ENCODE peak calls at places on chromosomes 5 and 9, in eight cellular contexts. H, X, S, M, N, Q, U and J are unnamed samples.

GRCh38 chr9:109568568-109569210 is 70.6 kb upstream of the PTPN3 start:
- DNase-seq in S (no peak), X (no peak), Q (no peak), H (no peak), M (peak), U (no peak), N (no peak), J (no peak)

GRCh38 chr5:132475939-132476852 is 14.4 kb downstream of the IRF1 start:
- DNase-seq in H (no peak), M (no peak), S (no peak), U (no peak), X (no peak), N (no peak), Q (no peak), J (no peak)

GRCh38 chr9:14339746-14340145 is 25.8 kb upstream of the NFIB start:
- DNase-seq in S (no peak), M (no peak), X (no peak), H (no peak), Q (no peak), U (no peak), N (no peak), J (no peak)

GRCh38 chr5:126591549-126591948 is 3.5 kb downstream of the ALDH7A1 start:
- DNase-seq in U (no peak), M (no peak), S (no peak), Q (no peak), N (no peak), H (no peak), X (no peak), J (no peak)

GRCh38 chr9:19313573-19313972 is 66.5 kb downstream of the RPS6 start:
- DNase-seq in M (no peak), U (no peak), X (no peak), Q (no peak), N (no peak), H (no peak), S (no peak), J (no peak)

GRCh38 chr5:9196403-9197224 is 349.3 kb downstream of the SEMA5A start:
- DNase-seq in X (peak), M (no peak), Q (no peak), U (no peak), S (no peak), H (no peak), N (peak), J (no peak)

GRCh38 chr5:103487253-103487652 is 75.3 kb downstream of the NUDT12 start:
- DNase-seq in X (no peak), Q (no peak), N (no peak), U (no peak), S (no peak), M (no peak), H (no peak), J (no peak)

GRCh38 chr5:82635561-82636288 is 357.6 kb upstream of the RPS23 start:
- DNase-seq in N (no peak), S (no peak), X (peak), U (no peak), H (no peak), Q (peak), M (peak), J (no peak)

GRCh38 chr9:80025131-80025530 is 453.4 kb downstream of the TLE4 start:
- DNase-seq in Q (no peak), U (no peak), S (no peak), N (no peak), X (no peak), M (no peak), H (no peak), J (no peak)

GRCh38 chr9:126844085-126844484 is 16.4 kb upstream of the ZBTB34 start:
- DNase-seq in N (peak), Q (no peak), X (peak), M (no peak), S (no peak), U (no peak), H (no peak), J (no peak)

GRCh38 chr5:67059747-67060490 is 136.7 kb downstream of the CD180 start:
- DNase-seq in N (peak), U (no peak), M (no peak), Q (no peak), H (no peak), S (no peak), X (peak), J (no peak)

GRCh38 chr5:45260292-45260691 is 435.9 kb downstream of the HCN1 start:
- DNase-seq in X (no peak), M (no peak), Q (no peak), H (no peak), U (no peak), S (no peak), N (no peak), J (no peak)

GRCh38 chr5:144467795-144468194 is 297.1 kb downstream of the KCTD16 start:
- DNase-seq in S (peak), U (no peak), X (peak), N (peak), M (peak), Q (peak), H (peak), J (no peak)

GRCh38 chr5:127290946-127291763 is 559 bp downstream of the MEGF10 start:
- DNase-seq in N (no peak), H (peak), Q (no peak), X (no peak), U (peak), M (no peak), S (peak), J (no peak)

GRCh38 chr5:96927008-96927407 is 8.9 kb upstream of the LNPEP start:
- DNase-seq in H (no peak), X (no peak), N (peak), Q (no peak), M (no peak), S (no peak), U (no peak), J (no peak)

GRCh38 chr5:42555797-42556196 is 132.6 kb downstream of the GHR start:
- DNase-seq in M (no peak), X (peak), H (no peak), U (no peak), N (no peak), Q (no peak), S (no peak), J (no peak)

GRCh38 chr9:15308511-15308910 is 1.5 kb upstream of the TTC39B start:
- DNase-seq in H (no peak), X (peak), N (peak), Q (no peak), S (no peak), U (no peak), M (no peak), J (no peak)

GRCh38 chr9:3507395-3508077 is 18.3 kb downstream of the RFX3 start:
- DNase-seq in N (no peak), M (no peak), Q (peak), S (no peak), U (no peak), X (no peak), H (no peak), J (no peak)

GRCh38 chr5:103522586-103522985 is 40.0 kb downstream of the NUDT12 start:
- DNase-seq in N (peak), X (no peak), S (no peak), Q (no peak), H (no peak), U (no peak), M (no peak), J (no peak)

GRCh38 chr9:96139592-96140251 is 162.3 kb downstream of the HSD17B3 start:
- DNase-seq in X (peak), U (no peak), H (no peak), N (peak), S (no peak), M (peak), Q (peak), J (no peak)

GRCh38 chr5:111223086-111223789 is 946 bp upstream of the CAMK4 start:
- DNase-seq in X (peak), M (no peak), S (no peak), N (no peak), H (no peak), Q (no peak), U (no peak), J (no peak)

GRCh38 chr9:78921341-78921740 is 624.4 kb downstream of the PSAT1 start:
- DNase-seq in N (no peak), S (no peak), M (no peak), Q (peak), U (no peak), H (no peak), X (no peak), J (no peak)

GRCh38 chr5:45793638-45794532 is 97.7 kb upstream of the HCN1 start:
- DNase-seq in Q (no peak), S (no peak), U (no peak), X (no peak), M (no peak), N (no peak), H (no peak), J (no peak)

GRCh38 chr5:173736923-173737412 is 120.5 kb upstream of the BOD1 start:
- DNase-seq in N (no peak), Q (no peak), X (no peak), H (no peak), S (no peak), M (no peak), U (no peak), J (no peak)

GRCh38 chr5:87241555-87241954 is 26.1 kb upstream of the RASA1 start:
- DNase-seq in X (no peak), M (no peak), N (no peak), H (no peak), S (no peak), U (no peak), Q (no peak), J (no peak)

GRCh38 chr5:57368010-57368409 is 114.6 kb downstream of the ACTBL2 start:
- DNase-seq in H (no peak), Q (peak), M (no peak), U (no peak), S (no peak), N (no peak), X (no peak), J (no peak)

GRCh38 chr5:162230348-162230747 is 162.8 kb downstream of the GABRG2 start:
- DNase-seq in M (no peak), S (no peak), H (no peak), X (no peak), Q (no peak), U (no peak), N (no peak), J (no peak)

GRCh38 chr5:162231522-162231921 is 163.9 kb downstream of the GABRG2 start:
- DNase-seq in H (no peak), U (no peak), X (no peak), S (no peak), Q (no peak), N (no peak), M (no peak), J (no peak)

GRCh38 chr5:162221884-162222283 is 154.3 kb downstream of the GABRG2 start:
- DNase-seq in Q (no peak), S (no peak), H (no peak), N (no peak), X (no peak), U (no peak), M (no peak), J (no peak)

DNA sequence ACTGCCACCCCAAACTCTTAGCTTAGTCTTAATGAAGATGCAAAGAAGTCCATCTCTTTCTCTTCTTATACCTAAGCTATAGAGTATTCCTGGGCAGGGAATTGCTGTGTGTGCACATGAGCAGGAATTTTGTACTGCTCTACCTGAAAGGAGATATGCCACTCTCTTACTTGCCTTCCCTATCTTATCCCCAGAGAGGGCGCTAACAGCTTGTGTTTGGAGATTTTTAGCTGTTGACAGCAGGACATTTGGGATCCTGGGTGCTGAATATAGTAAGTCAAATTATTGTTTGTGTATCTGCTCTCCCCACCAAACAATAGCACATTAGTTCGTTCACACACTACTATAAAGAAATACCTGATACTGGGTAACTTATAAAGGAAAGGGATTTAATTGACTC is 159.5 kb downstream of the GABRG2 start:
- DNase-seq in M (no peak), H (no peak), X (no peak), U (no peak), N (no peak), S (peak), Q (no peak), J (no peak)
- TF ChIP-seq CTCF in M (no peak), H (no peak), X (no peak), U (no peak), N (no peak), S (peak), Q (no peak), J (no peak)

GRCh38 chr9:137721479-137721878 is 102.7 kb downstream of the EHMT1 start:
- DNase-seq in M (no peak), U (no peak), N (no peak), S (no peak), Q (no peak), H (no peak), X (no peak), J (no peak)

GRCh38 chr9:137722481-137722880 is 103.7 kb downstream of the EHMT1 start:
- DNase-seq in Q (no peak), X (no peak), S (no peak), N (no peak), H (no peak), M (no peak), U (peak), J (no peak)

GRCh38 chr9:137723396-137724113 is 104.8 kb downstream of the EHMT1 start:
- DNase-seq in H (no peak), Q (no peak), S (no peak), U (no peak), X (no peak), M (no peak), N (no peak), J (no peak)

GRCh38 chr9:137720571-137721110 is 101.8 kb downstream of the EHMT1 start:
- DNase-seq in H (no peak), N (no peak), Q (no peak), S (no peak), X (peak), U (peak), M (no peak), J (no peak)

GRCh38 chr9:137721899-137722298 is 103.1 kb downstream of the EHMT1 start:
- DNase-seq in N (no peak), H (no peak), X (no peak), S (no peak), Q (no peak), U (no peak), M (no peak), J (no peak)
- TF ChIP-seq CTCF in N (no peak), H (no peak), X (no peak), S (no peak), Q (no peak), U (no peak), M (no peak), J (no peak)

GRCh38 chr5:321233-321725 is at the start of gene AHRR:
- DNase-seq in Q (peak), X (peak), U (peak), S (peak), N (peak), M (peak), H (peak), J (peak)
- TF ChIP-seq CTCF in Q (peak), X (peak), U (peak), S (no peak), N (peak), M (no peak), H (peak), J (peak)

DNA sequence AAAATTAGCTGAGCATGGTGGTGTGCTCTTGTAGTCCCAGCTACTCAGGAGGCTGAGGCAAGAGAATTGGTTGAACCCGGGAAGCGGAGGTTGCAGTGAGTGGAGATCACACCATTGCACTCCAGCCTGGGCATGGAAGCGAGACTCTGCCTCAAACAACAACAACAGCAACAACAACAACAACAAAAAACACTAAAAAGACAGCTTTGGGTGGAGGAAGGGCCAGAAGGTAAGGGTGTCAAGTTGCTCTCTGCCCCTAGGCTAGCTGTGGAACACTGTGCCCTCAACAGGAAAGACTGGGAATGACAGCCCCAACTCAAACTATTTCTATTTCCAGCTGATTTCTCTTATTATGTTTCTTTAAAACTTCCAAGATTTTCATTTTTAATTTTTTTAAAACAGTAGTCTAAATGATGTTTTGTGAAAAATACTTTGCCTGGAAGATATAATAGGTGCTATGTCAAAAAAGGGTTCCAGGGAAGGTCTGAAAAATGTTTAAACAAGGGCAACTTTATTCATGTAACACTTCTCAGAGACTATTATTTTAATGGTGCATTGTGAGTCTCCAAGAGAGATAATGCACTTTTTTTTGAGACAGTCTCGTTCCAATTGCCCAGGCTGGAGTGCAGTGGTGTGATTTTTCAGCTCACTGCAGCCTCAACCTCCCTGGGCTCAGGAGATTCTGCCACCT is 29.9 kb downstream of the CLINT1 start:
- DNase-seq in S (peak), X (peak), U (no peak), N (no peak), Q (peak), H (no peak), M (no peak), J (no peak)
- TF ChIP-seq CTCF in S (peak), X (no peak), U (no peak), N (peak), Q (peak), H (peak), M (peak), J (peak)

DNA sequence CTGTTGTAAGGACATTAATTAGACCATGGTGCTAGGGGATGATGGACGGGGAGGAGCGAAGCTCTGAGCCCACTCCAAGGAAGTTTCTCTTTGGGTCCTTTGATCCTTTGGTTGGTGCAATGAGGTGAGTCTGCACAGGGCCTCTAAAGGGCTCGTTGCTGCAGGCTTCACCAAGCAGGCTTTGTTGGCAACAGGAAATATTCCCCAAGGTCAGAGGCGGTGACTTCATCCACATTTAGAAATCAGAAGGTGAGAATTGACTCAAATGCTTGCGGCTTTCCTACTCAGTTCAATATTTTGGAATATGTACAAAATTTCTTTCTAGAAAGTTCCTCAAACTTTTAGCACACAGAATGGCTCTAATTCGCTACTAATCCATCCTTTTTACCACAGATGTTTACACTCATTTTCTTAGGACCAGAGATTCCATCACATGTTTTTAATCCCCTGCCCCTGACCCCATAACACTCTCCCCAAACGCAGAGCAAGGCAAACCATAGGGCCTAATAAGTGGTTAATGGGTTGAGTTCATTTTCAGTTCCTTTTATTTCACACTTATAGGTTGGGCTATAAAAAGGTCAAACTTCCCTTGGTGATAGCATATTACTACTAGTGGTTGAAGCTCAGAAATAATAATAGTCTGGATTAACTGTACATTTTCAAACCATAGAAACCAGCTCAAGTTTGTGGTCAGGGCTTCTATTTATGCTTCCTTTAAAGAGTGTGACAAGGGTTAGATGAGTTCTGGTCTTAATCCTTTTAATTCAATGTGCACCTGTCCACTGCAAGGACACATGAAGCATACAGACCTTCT is 37.3 kb upstream of the TMEM252 start:
- DNase-seq in X (no peak), Q (no peak), H (no peak), N (no peak), M (no peak), S (no peak), U (no peak), J (no peak)
- TF ChIP-seq CTCF in X (no peak), Q (no peak), H (no peak), N (no peak), M (no peak), S (no peak), U (no peak), J (no peak)

GRCh38 chr9:90814355-90814754 is 12.7 kb downstream of the SYK start:
- DNase-seq in H (no peak), S (no peak), M (no peak), X (no peak), U (no peak), N (no peak), Q (no peak), J (no peak)

GRCh38 chr9:90813523-90813922 is 11.9 kb downstream of the SYK start:
- DNase-seq in H (no peak), U (no peak), X (no peak), S (no peak), M (no peak), Q (no peak), N (no peak), J (no peak)

GRCh38 chr9:90815944-90816357 is 14.3 kb downstream of the SYK start:
- DNase-seq in N (no peak), X (no peak), M (no peak), U (no peak), H (no peak), S (no peak), Q (no peak), J (no peak)

GRCh38 chr9:90815183-90815943 is 13.7 kb downstream of the SYK start:
- DNase-seq in X (no peak), S (no peak), U (no peak), M (peak), Q (no peak), N (peak), H (no peak), J (no peak)

GRCh38 chr9:90816690-90817089 is 15.1 kb downstream of the SYK start:
- DNase-seq in M (no peak), X (no peak), U (no peak), N (no peak), H (no peak), Q (no peak), S (no peak), J (no peak)
- TF ChIP-seq CTCF in M (no peak), X (no peak), U (no peak), N (no peak), H (no peak), Q (no peak), S (no peak), J (no peak)

GRCh38 chr5:148729182-148729581 is 74.9 kb upstream of the HTR4 start:
- DNase-seq in U (no peak), M (no peak), X (peak), H (no peak), N (peak), Q (peak), S (no peak), J (no peak)
- TF ChIP-seq CTCF in U (no peak), M (no peak), X (peak), H (no peak), N (peak), Q (no peak), S (no peak), J (no peak)

GRCh38 chr5:139636207-139636792 is 11.8 kb upstream of the CXXC5 start:
- DNase-seq in M (peak), X (no peak), S (no peak), H (no peak), N (no peak), Q (no peak), U (no peak), J (no peak)

GRCh38 chr5:139636975-139637408 is 11.2 kb upstream of the CXXC5 start:
- DNase-seq in M (no peak), U (no peak), H (no peak), S (no peak), N (no peak), X (no peak), Q (no peak), J (no peak)

GRCh38 chr5:139638736-139639618 is 9.2 kb upstream of the CXXC5 start:
- DNase-seq in M (no peak), N (no peak), X (no peak), Q (no peak), U (no peak), H (peak), S (no peak), J (peak)

GRCh38 chr5:139638090-139638735 is 9.9 kb upstream of the CXXC5 start:
- DNase-seq in S (peak), H (peak), X (no peak), Q (no peak), U (peak), N (peak), M (peak), J (peak)

GRCh38 chr5:139637438-139638089 is 10.6 kb upstream of the CXXC5 start:
- DNase-seq in M (peak), X (no peak), N (peak), H (peak), U (peak), Q (no peak), S (peak), J (peak)
- TF ChIP-seq CTCF in M (peak), X (no peak), N (no peak), H (peak), U (no peak), Q (no peak), S (no peak), J (no peak)

GRCh38 chr9:122159026-122159924 is at the start of the genes MORN5 and NDUFA8:
- DNase-seq in X (peak), N (peak), M (peak), H (peak), Q (peak), U (peak), S (peak), J (peak)
- TF ChIP-seq CTCF in X (no peak), N (no peak), M (peak), H (peak), Q (no peak), U (peak), S (no peak), J (no peak)

GRCh38 chr9:112572416-112572815 is 85.8 kb downstream of the KIAA1958 start:
- DNase-seq in H (no peak), S (no peak), U (no peak), M (no peak), N (no peak), Q (no peak), X (no peak), J (no peak)
- TF ChIP-seq CTCF in H (no peak), S (no peak), U (no peak), M (no peak), N (no peak), Q (no peak), X (no peak), J (no peak)